ENCODE peak calls at places on chromosomes 12 and 14, in ten cellular contexts. One of them, this sample, is unnamed.

GRCh38 chr12:111741235-111741812 is 25.4 kb upstream of the ALDH2 start:
- DNase-seq in A549: no peak
- DNase-seq in HepG2: no peak
- DNase-seq in ovary: no peak
- DNase-seq in thyroid gland: peak
- DNase-seq in transverse colon: peak
- DNase-seq in stomach: peak
- DNase-seq in testis: peak
- DNase-seq in H54: no peak
- DNase-seq in erythroblast: peak
- DNase-seq in this sample: no peak

GRCh38 chr12:40104461-40105264 is 1.2 kb downstream of the SLC2A13 start:
- DNase-seq in A549: peak
- DNase-seq in HepG2: no peak
- DNase-seq in ovary: no peak
- DNase-seq in thyroid gland: peak
- DNase-seq in transverse colon: peak
- DNase-seq in stomach: no peak
- DNase-seq in testis: peak
- DNase-seq in H54: no peak
- DNase-seq in erythroblast: peak
- DNase-seq in this sample: no peak

GRCh38 chr14:105944632-105945610 is 418.5 kb downstream of the TMEM121 start:
- DNase-seq in A549: peak
- DNase-seq in HepG2: peak
- DNase-seq in ovary: peak
- DNase-seq in thyroid gland: peak
- DNase-seq in transverse colon: peak
- DNase-seq in stomach: peak
- DNase-seq in testis: peak
- DNase-seq in H54: peak
- DNase-seq in erythroblast: peak
- DNase-seq in this sample: no peak

GRCh38 chr12:42981379-42981778 is 391.8 kb upstream of the PRICKLE1 start:
- DNase-seq in A549: no peak
- DNase-seq in HepG2: no peak
- DNase-seq in ovary: no peak
- DNase-seq in thyroid gland: no peak
- DNase-seq in transverse colon: no peak
- DNase-seq in stomach: no peak
- DNase-seq in testis: no peak
- DNase-seq in H54: no peak
- DNase-seq in erythroblast: no peak
- DNase-seq in this sample: no peak

GRCh38 chr14:95272057-95272456 is 47.7 kb downstream of the CLMN start:
- DNase-seq in A549: no peak
- DNase-seq in HepG2: no peak
- DNase-seq in ovary: no peak
- DNase-seq in thyroid gland: no peak
- DNase-seq in transverse colon: no peak
- DNase-seq in stomach: no peak
- DNase-seq in testis: no peak
- DNase-seq in H54: no peak
- DNase-seq in erythroblast: no peak
- DNase-seq in this sample: no peak

GRCh38 chr14:68386446-68386845 is 406.4 kb downstream of the ZFP36L1 start:
- DNase-seq in A549: no peak
- DNase-seq in HepG2: no peak
- DNase-seq in ovary: no peak
- DNase-seq in thyroid gland: no peak
- DNase-seq in transverse colon: no peak
- DNase-seq in stomach: no peak
- DNase-seq in testis: no peak
- DNase-seq in H54: no peak
- DNase-seq in erythroblast: no peak
- DNase-seq in this sample: no peak

GRCh38 chr12:13183621-13184020 is 12.9 kb upstream of the EMP1 start:
- DNase-seq in A549: no peak
- DNase-seq in HepG2: no peak
- DNase-seq in ovary: no peak
- DNase-seq in thyroid gland: no peak
- DNase-seq in transverse colon: no peak
- DNase-seq in stomach: no peak
- DNase-seq in testis: no peak
- DNase-seq in H54: no peak
- DNase-seq in erythroblast: no peak
- DNase-seq in this sample: no peak

GRCh38 chr12:132604108-132605054 is 6.0 kb downstream of the LRCOL1 start:
- DNase-seq in A549: no peak
- DNase-seq in HepG2: no peak
- DNase-seq in ovary: no peak
- DNase-seq in thyroid gland: peak
- DNase-seq in transverse colon: no peak
- DNase-seq in stomach: no peak
- DNase-seq in testis: no peak
- DNase-seq in H54: no peak
- DNase-seq in erythroblast: no peak
- DNase-seq in this sample: no peak

GRCh38 chr14:77377502-77377844 is 294 bp downstream of the SAMD15 start:
- DNase-seq in A549: no peak
- DNase-seq in HepG2: no peak
- DNase-seq in ovary: no peak
- DNase-seq in thyroid gland: no peak
- DNase-seq in transverse colon: no peak
- DNase-seq in stomach: no peak
- DNase-seq in testis: no peak
- DNase-seq in H54: no peak
- DNase-seq in erythroblast: no peak
- DNase-seq in this sample: no peak

GRCh38 chr14:77375973-77376372 is 921 bp downstream of the TMED8 start:
- DNase-seq in A549: no peak
- DNase-seq in HepG2: no peak
- DNase-seq in ovary: no peak
- DNase-seq in thyroid gland: no peak
- DNase-seq in transverse colon: no peak
- DNase-seq in stomach: no peak
- DNase-seq in testis: no peak
- DNase-seq in H54: no peak
- DNase-seq in erythroblast: no peak
- DNase-seq in this sample: no peak

GRCh38 chr14:77376380-77376770 is 519 bp downstream of the TMED8 start:
- DNase-seq in A549: peak
- DNase-seq in HepG2: no peak
- DNase-seq in ovary: peak
- DNase-seq in thyroid gland: peak
- DNase-seq in transverse colon: peak
- DNase-seq in stomach: peak
- DNase-seq in testis: peak
- DNase-seq in H54: peak
- DNase-seq in erythroblast: peak
- DNase-seq in this sample: peak

GRCh38 chr14:77375164-77375950 is 1.5 kb downstream of the TMED8 start:
- DNase-seq in A549: no peak
- DNase-seq in HepG2: no peak
- DNase-seq in ovary: no peak
- DNase-seq in thyroid gland: no peak
- DNase-seq in transverse colon: no peak
- DNase-seq in stomach: no peak
- DNase-seq in testis: no peak
- DNase-seq in H54: no peak
- DNase-seq in erythroblast: no peak
- DNase-seq in this sample: no peak

DNA sequence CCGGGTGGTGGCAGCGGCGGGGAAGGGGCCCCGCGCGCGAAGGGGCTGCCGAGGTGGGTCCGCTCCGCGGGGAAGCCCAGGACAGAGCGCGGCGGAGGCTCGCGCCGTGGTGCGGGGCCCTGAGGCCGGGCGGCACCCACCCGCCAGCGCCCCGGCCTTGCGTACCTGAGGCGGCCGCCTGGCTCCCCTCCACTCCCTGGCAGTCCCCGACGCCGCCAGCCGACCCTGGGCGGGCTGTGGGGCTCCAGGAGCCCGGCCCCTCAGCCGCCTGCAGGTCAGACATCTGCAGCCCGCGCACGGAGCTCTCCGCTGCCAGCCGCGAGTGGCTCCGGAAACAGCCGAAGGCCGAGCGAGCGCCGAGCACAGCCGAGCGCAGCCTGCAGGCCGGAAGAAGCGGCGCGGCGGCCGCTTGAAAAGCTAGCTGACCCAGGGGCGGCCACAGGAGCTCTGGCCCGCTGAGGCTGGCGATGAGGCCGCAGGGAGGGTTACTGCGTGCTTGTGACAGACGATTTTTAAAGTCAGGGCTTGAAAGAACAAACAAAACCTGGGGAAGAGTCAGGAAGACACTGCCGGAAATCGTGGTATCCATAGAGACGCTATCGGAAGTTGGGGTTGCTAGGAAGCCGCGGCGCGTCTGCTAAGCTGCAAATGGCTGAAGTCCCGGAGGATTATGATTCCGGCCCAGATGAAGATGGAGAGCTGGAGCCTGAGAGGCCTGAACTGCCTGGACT is at the start of the genes SAMD15 and TMED8:
- DNase-seq in A549: peak
- DNase-seq in HepG2: peak
- DNase-seq in ovary: peak
- DNase-seq in thyroid gland: peak
- DNase-seq in transverse colon: peak
- DNase-seq in stomach: peak
- DNase-seq in testis: peak
- DNase-seq in H54: peak
- DNase-seq in erythroblast: peak
- DNase-seq in this sample: peak
- TF ChIP-seq POLR2A in A549: peak
- TF ChIP-seq POLR2A in HepG2: no peak
- TF ChIP-seq POLR2A in ovary: no peak
- TF ChIP-seq POLR2A in thyroid gland: peak
- TF ChIP-seq POLR2A in transverse colon: no peak
- TF ChIP-seq POLR2A in stomach: no peak
- TF ChIP-seq POLR2A in testis: no peak
- TF ChIP-seq POLR2A in H54: peak
- TF ChIP-seq POLR2A in erythroblast: peak
- TF ChIP-seq POLR2A in this sample: no peak

GRCh38 chr12:119664642-119665041 is 3.3 kb upstream of the PRKAB1 start:
- DNase-seq in A549: no peak
- DNase-seq in HepG2: no peak
- DNase-seq in ovary: no peak
- DNase-seq in thyroid gland: no peak
- DNase-seq in transverse colon: no peak
- DNase-seq in stomach: no peak
- DNase-seq in testis: no peak
- DNase-seq in H54: no peak
- DNase-seq in erythroblast: peak
- DNase-seq in this sample: no peak

GRCh38 chr12:119666900-119667576 is 895 bp upstream of the PRKAB1 start:
- DNase-seq in A549: no peak
- DNase-seq in HepG2: no peak
- DNase-seq in ovary: no peak
- DNase-seq in thyroid gland: no peak
- DNase-seq in transverse colon: no peak
- DNase-seq in stomach: no peak
- DNase-seq in testis: no peak
- DNase-seq in H54: no peak
- DNase-seq in erythroblast: no peak
- DNase-seq in this sample: no peak

GRCh38 chr12:119665164-119665929 is 2.6 kb upstream of the PRKAB1 start:
- DNase-seq in A549: no peak
- DNase-seq in HepG2: no peak
- DNase-seq in ovary: no peak
- DNase-seq in thyroid gland: no peak
- DNase-seq in transverse colon: no peak
- DNase-seq in stomach: no peak
- DNase-seq in testis: peak
- DNase-seq in H54: no peak
- DNase-seq in erythroblast: peak
- DNase-seq in this sample: no peak

GRCh38 chr12:119667577-119668314 is at the start of gene PRKAB1:
- DNase-seq in A549: peak
- DNase-seq in HepG2: peak
- DNase-seq in ovary: peak
- DNase-seq in thyroid gland: peak
- DNase-seq in transverse colon: peak
- DNase-seq in stomach: peak
- DNase-seq in testis: peak
- DNase-seq in H54: peak
- DNase-seq in erythroblast: peak
- DNase-seq in this sample: peak

DNA sequence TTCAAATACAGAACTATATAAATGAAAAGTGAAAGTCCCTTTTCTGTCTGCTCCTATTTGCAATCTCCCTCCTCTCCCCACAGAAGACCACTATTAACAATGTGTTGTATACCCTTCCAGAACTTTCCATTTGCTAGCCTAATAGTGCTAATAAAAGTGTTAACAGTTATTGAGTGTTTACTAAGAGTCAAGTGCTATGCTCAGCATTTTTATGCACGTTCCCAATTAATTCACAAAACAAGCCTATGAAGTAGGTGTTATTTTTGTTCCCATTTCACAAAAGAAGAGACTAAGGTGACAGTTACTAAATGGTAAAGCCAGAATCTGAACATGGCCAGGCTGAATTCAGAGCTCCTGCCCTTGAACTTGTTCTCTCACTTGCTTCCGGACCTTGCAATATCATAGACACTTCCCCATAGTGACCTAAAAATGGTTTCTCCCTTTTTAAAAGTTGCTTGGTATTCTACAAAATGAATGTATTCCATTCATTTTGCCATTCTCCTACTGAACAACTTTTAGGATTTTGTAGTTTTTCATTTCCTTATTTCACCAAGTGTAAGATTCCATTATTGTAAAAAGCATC is 1.6 kb upstream of the PRKAB1 start:
- DNase-seq in A549: no peak
- DNase-seq in HepG2: no peak
- DNase-seq in ovary: no peak
- DNase-seq in thyroid gland: no peak
- DNase-seq in transverse colon: no peak
- DNase-seq in stomach: no peak
- DNase-seq in testis: no peak
- DNase-seq in H54: no peak
- DNase-seq in erythroblast: no peak
- DNase-seq in this sample: no peak
- TF ChIP-seq POLR2A in A549: no peak
- TF ChIP-seq POLR2A in HepG2: no peak
- TF ChIP-seq POLR2A in ovary: no peak
- TF ChIP-seq POLR2A in thyroid gland: no peak
- TF ChIP-seq POLR2A in transverse colon: no peak
- TF ChIP-seq POLR2A in stomach: no peak
- TF ChIP-seq POLR2A in testis: no peak
- TF ChIP-seq POLR2A in H54: no peak
- TF ChIP-seq POLR2A in erythroblast: no peak
- TF ChIP-seq POLR2A in this sample: no peak

DNA sequence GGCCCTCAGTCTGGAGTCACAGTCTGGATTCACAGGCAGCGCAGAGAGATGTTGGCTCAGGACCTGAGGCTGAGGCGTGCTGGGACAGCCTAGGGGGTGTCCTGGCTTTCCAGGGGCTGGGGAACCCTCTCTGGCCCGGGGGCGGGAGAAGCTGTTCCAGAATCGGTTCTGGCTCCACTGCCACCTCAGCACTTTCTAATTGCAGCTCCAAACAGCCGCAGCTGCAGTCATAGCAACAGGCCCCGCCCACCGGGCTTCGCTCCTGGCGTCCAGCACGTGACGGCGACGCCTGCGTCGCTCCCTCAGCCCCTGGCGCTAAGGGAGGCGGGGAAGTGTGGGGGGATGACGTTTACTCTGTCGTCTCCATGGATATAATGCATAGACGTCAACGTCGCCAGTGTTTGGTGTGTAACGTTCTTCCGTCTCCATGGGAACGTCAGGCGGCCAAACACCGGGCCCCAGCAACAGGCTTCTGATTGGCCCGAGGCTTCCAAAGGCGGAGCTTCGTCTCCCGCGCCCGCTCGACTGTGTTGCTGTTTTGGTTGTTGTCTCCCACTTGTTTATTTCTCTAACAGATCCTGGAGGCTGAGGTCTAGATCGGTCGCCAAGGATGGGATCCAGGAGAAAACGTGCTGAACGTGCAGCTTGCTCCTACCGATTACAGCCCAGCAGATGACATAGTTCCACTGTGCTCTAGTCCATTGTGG is 19.7 kb upstream of the FOS start:
- DNase-seq in A549: peak
- DNase-seq in HepG2: peak
- DNase-seq in ovary: peak
- DNase-seq in thyroid gland: peak
- DNase-seq in transverse colon: peak
- DNase-seq in stomach: peak
- DNase-seq in testis: peak
- DNase-seq in H54: peak
- DNase-seq in erythroblast: peak
- DNase-seq in this sample: peak
- TF ChIP-seq POLR2A in A549: no peak
- TF ChIP-seq POLR2A in HepG2: peak
- TF ChIP-seq POLR2A in ovary: peak
- TF ChIP-seq POLR2A in thyroid gland: peak
- TF ChIP-seq POLR2A in transverse colon: peak
- TF ChIP-seq POLR2A in stomach: no peak
- TF ChIP-seq POLR2A in testis: no peak
- TF ChIP-seq POLR2A in H54: no peak
- TF ChIP-seq POLR2A in erythroblast: peak
- TF ChIP-seq POLR2A in this sample: peak

GRCh38 chr12:108578813-108579212 is 16.4 kb downstream of the ISCU start:
- DNase-seq in A549: no peak
- DNase-seq in HepG2: no peak
- DNase-seq in ovary: no peak
- DNase-seq in thyroid gland: no peak
- DNase-seq in transverse colon: no peak
- DNase-seq in stomach: no peak
- DNase-seq in testis: no peak
- DNase-seq in H54: no peak
- DNase-seq in erythroblast: no peak
- DNase-seq in this sample: peak
- TF ChIP-seq POLR2A in A549: no peak
- TF ChIP-seq POLR2A in HepG2: no peak
- TF ChIP-seq POLR2A in ovary: no peak
- TF ChIP-seq POLR2A in thyroid gland: no peak
- TF ChIP-seq POLR2A in transverse colon: no peak
- TF ChIP-seq POLR2A in stomach: no peak
- TF ChIP-seq POLR2A in testis: no peak
- TF ChIP-seq POLR2A in H54: no peak
- TF ChIP-seq POLR2A in erythroblast: no peak
- TF ChIP-seq POLR2A in this sample: no peak